ENCODE peak calls at places on chromosomes 16 and 17, in four cellular contexts. M is psoas muscle, X is GM23338, G is RWPE2. T is an unnamed sample. For H3K4me1 and H3K27me3, the result is how much of the 10 kb centered on the place peaks cover.

GRCh38 chr16:16021988-16022682 is 72.7 kb downstream of the ABCC1 start:
- DNase-seq in M (peak), G (peak), X (no peak), T (peak)

GRCh38 chr16:20851601-20852000 is 45.3 kb downstream of the REXO5 start:
- DNase-seq in G (peak), X (no peak), M (peak), T (peak)

GRCh38 chr17:38667099-38667786 is 7.5 kb downstream of the EPOP start:
- DNase-seq in G (no peak), X (peak), M (peak), T (peak)

GRCh38 chr16:17965131-17965530 is 371.4 kb downstream of the NPIPA8 start:
- DNase-seq in M (no peak), G (no peak), X (no peak), T (no peak)

GRCh38 chr16:15450624-15451023 is 16.2 kb downstream of the BMERB1 start:
- DNase-seq in G (no peak), X (no peak), M (no peak), T (no peak)

GRCh38 chr16:4935231-4935855 is 1.6 kb downstream of the PPL start:
- DNase-seq in X (no peak), G (no peak), M (peak), T (no peak)

GRCh38 chr17:76675648-76676047 is 32.1 kb upstream of the ST6GALNAC1 start:
- DNase-seq in G (no peak), X (no peak), M (no peak), T (no peak)

GRCh38 chr16:50400967-50401348 is 32.2 kb upstream of the BRD7 start:
- DNase-seq in M (no peak), X (no peak), G (no peak), T (no peak)

GRCh38 chr17:79808763-79809529 is 12.1 kb upstream of the CBX8 start:
- DNase-seq in G (no peak), X (peak), M (no peak), T (peak)

GRCh38 chr16:9929836-9930235 is 252.4 kb downstream of the GRIN2A start:
- DNase-seq in G (no peak), M (no peak), X (no peak), T (no peak)

GRCh38 chr17:42179911-42180410 is 981 bp downstream of the KCNH4 start:
- DNase-seq in G (no peak), M (peak), X (peak), T (peak)

GRCh38 chr17:46841561-46842379 is 9.6 kb upstream of the WNT9B start:
- DNase-seq in M (no peak), G (no peak), X (peak), T (no peak)

GRCh38 chr17:12021604-12022003 is 927 bp downstream of the MAP2K4 start:
- DNase-seq in G (no peak), M (no peak), X (no peak), T (peak)

GRCh38 chr16:89732142-89732917 is 11.0 kb downstream of the ZNF276 start:
- DNase-seq in G (no peak), X (no peak), M (no peak), T (no peak)

GRCh38 chr17:71703701-71704100 is 417.1 kb upstream of the SOX9 start:
- DNase-seq in G (no peak), X (no peak), M (no peak), T (no peak)

GRCh38 chr17:34252138-34252889 is 2.8 kb upstream of the CCL2 start:
- DNase-seq in M (peak), G (no peak), X (peak), T (peak)

GRCh38 chr17:67617304-67617899 is 100.3 kb upstream of the NOL11 start:
- DNase-seq in X (no peak), M (no peak), G (no peak), T (no peak)

GRCh38 chr16:47054306-47054705 is 80.8 kb upstream of the DNAJA2 start:
- DNase-seq in G (no peak), M (no peak), X (no peak), T (no peak)

GRCh38 chr16:14641206-14641605 is 8.5 kb downstream of the BFAR start:
- DNase-seq in X (no peak), M (no peak), G (no peak), T (peak)

GRCh38 chr16:80341242-80341641 is 199.6 kb upstream of the DYNLRB2 start:
- DNase-seq in G (no peak), X (no peak), M (no peak), T (no peak)

GRCh38 chr17:8287651-8288335 is 677 bp upstream of the RANGRF start:
- DNase-seq in X (no peak), G (no peak), M (no peak), T (no peak)

GRCh38 chr17:36816214-36816613 is 121.1 kb upstream of the LHX1 start:
- DNase-seq in M (no peak), G (no peak), X (no peak), T (no peak)

GRCh38 chr16:49527621-49528020 is 154.0 kb downstream of the C16orf78 start:
- DNase-seq in M (no peak), G (no peak), X (no peak), T (no peak)

GRCh38 chr16:22397459-22397858 is 23.0 kb upstream of the CDR2 start:
- DNase-seq in G (no peak), M (no peak), X (no peak), T (no peak)

GRCh38 chr17:59423903-59424302 is 92.4 kb downstream of the YPEL2 start:
- DNase-seq in X (no peak), G (no peak), M (no peak), T (no peak)

GRCh38 chr16:66135376-66135775 is 231.1 kb upstream of the CDH5 start:
- DNase-seq in X (no peak), G (no peak), M (peak), T (no peak)

GRCh38 chr16:50644730-50645129 is 36.4 kb downstream of the SNX20 start:
- DNase-seq in X (peak), M (no peak), G (no peak), T (no peak)

GRCh38 chr16:81238296-81239011 is at the start of gene BCO1:
- DNase-seq in X (peak), G (no peak), M (no peak), T (peak)

GRCh38 chr17:80948961-80949450 is 42.6 kb upstream of the CHMP6 start:
- DNase-seq in M (peak), X (no peak), G (no peak), T (no peak)

GRCh38 chr17:81200695-81201580 is 21.8 kb downstream of the CEP131 start:
- DNase-seq in M (no peak), G (no peak), X (peak), T (peak)

GRCh38 chr17:78348055-78348745 is 11.7 kb downstream of the SOCS3 start:
- DNase-seq in M (no peak), G (no peak), X (no peak), T (no peak)

GRCh38 chr17:8941520-8941919 is 24.0 kb downstream of the PIK3R5 start:
- DNase-seq in X (no peak), G (no peak), M (no peak), T (peak)

GRCh38 chr17:40326014-40326831 is 17.2 kb downstream of the RARA start:
- DNase-seq in M (peak), G (no peak), X (no peak), T (no peak)

GRCh38 chr17:76307299-76307965 is 644 bp downstream of the QRICH2 start:
- DNase-seq in M (no peak), X (no peak), G (peak), T (no peak)

GRCh38 chr16:75062944-75063444 is 53.6 kb downstream of the LDHD start:
- DNase-seq in M (no peak), G (no peak), X (no peak), T (no peak)
- H3K4me1 ChIP-seq in M (under half), G (under half), X (under half), T (under half)

GRCh38 chr17:28702752-28703150 is 8.9 kb downstream of the PROCA1 start:
- DNase-seq in G (no peak), X (no peak), M (no peak), T (no peak)

GRCh38 chr17:28698253-28698941 is 13.3 kb downstream of the PROCA1 start:
- DNase-seq in M (no peak), G (no peak), X (no peak), T (peak)

GRCh38 chr17:28701987-28702751 is 9.5 kb downstream of the PROCA1 start:
- DNase-seq in M (no peak), G (no peak), X (no peak), T (no peak)

GRCh38 chr17:28700278-28700677 is 11.4 kb downstream of the PROCA1 start:
- DNase-seq in M (no peak), X (no peak), G (no peak), T (peak)

GRCh38 chr17:28700830-28701492 is 10.7 kb downstream of the PROCA1 start:
- DNase-seq in X (no peak), M (no peak), G (no peak), T (no peak)
- H3K27me3 ChIP-seq in X (under half), M (under half), G (under half), T (under half)

DNA sequence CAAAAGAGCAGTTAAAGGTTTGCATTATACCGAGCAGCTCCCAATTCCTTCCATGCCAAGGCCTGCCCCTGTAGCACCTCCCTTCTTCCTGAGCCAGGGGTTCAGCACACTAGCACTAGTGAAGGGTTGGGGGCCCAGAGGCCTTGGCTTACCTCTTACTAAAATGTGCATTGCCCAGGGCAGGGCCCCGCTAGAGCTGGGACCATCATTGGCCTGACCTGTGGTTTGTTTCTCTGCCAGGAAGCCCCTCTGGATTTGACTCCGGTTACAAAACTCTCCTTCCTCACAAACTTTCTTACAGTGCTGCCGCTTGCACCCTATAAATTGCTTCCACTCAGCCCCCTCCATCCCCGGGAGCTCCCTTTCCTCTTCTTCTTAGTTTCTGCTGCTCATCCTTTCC is 33.8 kb downstream of the MPRIP start:
- DNase-seq in G (peak), X (no peak), M (no peak), T (no peak)
- H3K4me1 ChIP-seq in G (under half), X (under half), M (half or more), T (under half)

GRCh38 chr17:4643676-4644075 is 2.2 kb upstream of the ALOX15 start:
- DNase-seq in M (no peak), G (no peak), X (no peak), T (peak)
- H3K27me3 ChIP-seq in M (under half), G (under half), X (half or more), T (under half)

GRCh38 chr17:4368341-4368740 is 1.9 kb upstream of the UBE2G1 start:
- DNase-seq in G (no peak), M (no peak), X (no peak), T (no peak)

GRCh38 chr17:4365103-4365627 is 1.3 kb downstream of the UBE2G1 start:
- DNase-seq in X (peak), M (peak), G (peak), T (peak)

GRCh38 chr17:4364622-4365041 is 1.8 kb downstream of the UBE2G1 start:
- DNase-seq in G (no peak), X (no peak), M (peak), T (no peak)

GRCh38 chr17:4365628-4366311 is 705 bp downstream of the UBE2G1 start:
- DNase-seq in M (peak), G (no peak), X (peak), T (peak)

GRCh38 chr17:4366312-4367063 is at the start of gene UBE2G1:
- DNase-seq in X (peak), M (peak), G (peak), T (peak)
- H3K4me1 ChIP-seq in X (under half), M (under half), G (under half), T (under half)

GRCh38 chr17:73593249-73593965 is 50.8 kb downstream of the SDK2 start:
- DNase-seq in M (no peak), X (no peak), G (no peak), T (no peak)

GRCh38 chr17:73592531-73592961 is 51.7 kb downstream of the SDK2 start:
- DNase-seq in G (no peak), M (no peak), X (no peak), T (no peak)

GRCh38 chr17:73594598-73594997 is 49.6 kb downstream of the SDK2 start:
- DNase-seq in M (no peak), X (no peak), G (no peak), T (no peak)

GRCh38 chr17:73595068-73595865 is 49.0 kb downstream of the SDK2 start:
- DNase-seq in G (no peak), M (no peak), X (peak), T (no peak)

DNA sequence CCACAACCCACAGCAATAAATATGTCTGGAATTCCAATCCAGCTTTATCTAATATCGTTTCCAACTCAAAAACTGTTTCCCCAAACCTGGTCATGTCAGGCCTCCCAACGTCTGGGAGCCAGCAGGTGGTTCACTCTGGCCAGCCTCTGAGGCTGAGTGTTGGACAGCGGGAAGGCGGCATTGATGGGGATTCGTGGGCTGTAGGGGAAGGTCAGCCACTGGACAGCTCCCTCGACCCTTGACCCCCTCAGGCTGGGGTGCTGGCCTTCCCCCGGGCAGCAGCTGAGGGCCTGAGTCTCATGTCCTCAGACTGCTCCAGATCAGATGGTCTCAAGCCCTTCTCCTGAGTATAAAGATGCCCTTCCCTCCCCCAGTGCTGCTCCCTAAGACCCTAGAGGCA is 50.2 kb downstream of the SDK2 start:
- DNase-seq in M (no peak), X (no peak), G (no peak), T (no peak)
- H3K27me3 ChIP-seq in M (under half), X (under half), G (under half), T (under half)

GRCh38 chr16:85376292-85377095 is 236.6 kb upstream of the GSE1 start:
- DNase-seq in X (no peak), G (no peak), M (peak), T (peak)
- H3K4me1 ChIP-seq in X (under half), G (under half), M (under half), T (under half)

DNA sequence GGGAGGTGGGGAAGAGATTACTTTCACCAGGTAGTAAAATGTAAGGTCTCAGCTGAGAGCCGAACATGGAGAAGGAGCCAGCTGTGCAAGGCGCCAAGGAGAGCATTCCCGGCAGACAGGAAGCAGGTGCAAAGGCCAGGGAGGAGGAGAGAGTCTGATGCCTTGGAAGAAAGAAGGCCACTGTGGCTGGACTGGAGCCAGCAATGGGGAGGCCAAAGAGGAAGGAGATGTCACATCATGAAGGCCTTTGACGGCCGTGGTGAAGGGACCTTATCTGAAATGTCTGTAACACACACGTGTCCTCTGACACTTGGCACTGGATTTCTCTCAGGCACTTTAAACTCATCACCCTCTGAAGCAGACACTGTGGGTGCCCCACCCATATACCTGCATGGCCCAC is 2.1 kb upstream of the SLC5A2 start:
- DNase-seq in M (peak), X (no peak), G (no peak), T (peak)
- H3K27me3 ChIP-seq in M (under half), X (half or more), G (under half), T (under half)

DNA sequence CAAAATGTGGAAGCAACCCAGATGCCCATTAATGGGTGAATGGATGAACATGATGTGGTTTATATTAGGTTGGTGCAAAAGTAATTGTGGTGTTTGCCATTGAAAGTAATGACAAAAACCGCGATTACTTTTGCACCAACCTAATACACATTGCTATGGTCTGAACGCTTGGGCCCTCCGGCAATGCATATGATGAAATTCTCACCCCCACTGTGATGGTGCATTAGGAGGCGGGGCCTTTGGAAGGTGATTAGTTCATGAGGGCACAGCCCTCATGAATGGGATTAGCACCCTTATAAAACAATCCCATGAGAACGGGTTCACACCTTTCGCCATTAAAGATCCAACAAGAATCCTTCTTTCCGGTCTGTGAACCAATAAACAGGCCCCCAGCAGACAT is 25.3 kb upstream of the PRM1 start:
- DNase-seq in X (no peak), M (no peak), G (no peak), T (no peak)
- H3K4me1 ChIP-seq in X (under half), M (under half), G (under half), T (under half)

GRCh38 chr17:69880591-69881112 is 194.4 kb upstream of the KCNJ16 start:
- DNase-seq in M (no peak), X (no peak), G (no peak), T (no peak)

GRCh38 chr17:69878661-69879060 is 196.4 kb upstream of the KCNJ16 start:
- DNase-seq in G (no peak), X (no peak), M (no peak), T (no peak)

GRCh38 chr17:69882281-69882680 is 192.7 kb upstream of the KCNJ16 start:
- DNase-seq in X (no peak), G (no peak), M (no peak), T (no peak)

GRCh38 chr17:69883139-69883538 is 191.9 kb upstream of the KCNJ16 start:
- DNase-seq in X (no peak), G (no peak), M (no peak), T (no peak)

GRCh38 chr17:69879576-69879975 is 195.4 kb upstream of the KCNJ16 start:
- DNase-seq in X (no peak), M (no peak), G (no peak), T (no peak)
- H3K27me3 ChIP-seq in X (under half), M (under half), G (under half), T (under half)

T was measured in small intestine.